ENCODE peak calls at places on chromosome 2, in ten cellular contexts. One of them, this sample, is unnamed.

GRCh38 chr2:195498176-195498575 is 158.8 kb upstream of the SLC39A10 start:
- DNase-seq in tibial artery: no peak
- DNase-seq in H7: peak; percentile 12
- DNase-seq in bronchial epithelial cell: peak; percentile 53
- DNase-seq in sigmoid colon: no peak
- DNase-seq in neuronal stem cell: peak; percentile 9
- DNase-seq in retinal pigment epithelial cell: no peak
- DNase-seq in IMR-90: peak; percentile 30
- DNase-seq in cardiac fibroblast: peak; percentile 54
- DNase-seq in PC-3: peak; percentile 59
- DNase-seq in this sample: peak; percentile 23

GRCh38 chr2:66960161-66960560 is 437.0 kb upstream of the ETAA1 start:
- DNase-seq in bronchial epithelial cell: no peak
- DNase-seq in retinal pigment epithelial cell: no peak
- DNase-seq in neuronal stem cell: no peak
- DNase-seq in H7: no peak
- DNase-seq in sigmoid colon: no peak
- DNase-seq in cardiac fibroblast: no peak
- DNase-seq in IMR-90: no peak
- DNase-seq in tibial artery: no peak
- DNase-seq in PC-3: peak; percentile 36
- DNase-seq in this sample: no peak

GRCh38 chr2:61726456-61727209 is 127.2 kb downstream of the FAM161A start:
- DNase-seq in IMR-90: peak; percentile 4
- DNase-seq in sigmoid colon: no peak
- DNase-seq in PC-3: no peak
- DNase-seq in neuronal stem cell: no peak
- DNase-seq in H7: no peak
- DNase-seq in tibial artery: no peak
- DNase-seq in cardiac fibroblast: no peak
- DNase-seq in retinal pigment epithelial cell: no peak
- DNase-seq in bronchial epithelial cell: no peak
- DNase-seq in this sample: no peak

GRCh38 chr2:132478669-132479068 is 62.1 kb downstream of the GPR39 start:
- DNase-seq in neuronal stem cell: no peak
- DNase-seq in PC-3: no peak
- DNase-seq in sigmoid colon: no peak
- DNase-seq in bronchial epithelial cell: no peak
- DNase-seq in tibial artery: no peak
- DNase-seq in IMR-90: no peak
- DNase-seq in retinal pigment epithelial cell: no peak
- DNase-seq in cardiac fibroblast: no peak
- DNase-seq in H7: no peak
- DNase-seq in this sample: no peak

GRCh38 chr2:204321910-204322765 is 223.1 kb upstream of the PARD3B start:
- DNase-seq in bronchial epithelial cell: peak; percentile 86
- DNase-seq in IMR-90: peak; percentile 62
- DNase-seq in PC-3: peak; percentile 85
- DNase-seq in tibial artery: no peak
- DNase-seq in sigmoid colon: no peak
- DNase-seq in retinal pigment epithelial cell: no peak
- DNase-seq in cardiac fibroblast: peak; percentile 64
- DNase-seq in H7: no peak
- DNase-seq in neuronal stem cell: no peak
- DNase-seq in this sample: no peak

GRCh38 chr2:79860233-79861058 is 347.6 kb downstream of the CTNNA2 start:
- DNase-seq in sigmoid colon: no peak
- DNase-seq in neuronal stem cell: peak; percentile 33
- DNase-seq in cardiac fibroblast: no peak
- DNase-seq in bronchial epithelial cell: peak; percentile 8
- DNase-seq in retinal pigment epithelial cell: peak; percentile 1
- DNase-seq in IMR-90: peak; percentile 21
- DNase-seq in tibial artery: no peak
- DNase-seq in PC-3: peak; percentile 17
- DNase-seq in H7: peak; percentile 51
- DNase-seq in this sample: peak; percentile 22

GRCh38 chr2:216283038-216283900 is 89.0 kb downstream of the MARCHF4 start:
- DNase-seq in PC-3: peak; percentile 17
- DNase-seq in retinal pigment epithelial cell: no peak
- DNase-seq in bronchial epithelial cell: peak; percentile 7
- DNase-seq in H7: peak; percentile 87
- DNase-seq in neuronal stem cell: no peak
- DNase-seq in sigmoid colon: no peak
- DNase-seq in tibial artery: no peak
- DNase-seq in cardiac fibroblast: no peak
- DNase-seq in IMR-90: no peak
- DNase-seq in this sample: peak; percentile 76

GRCh38 chr2:239055756-239056493 is 208.0 kb downstream of the TWIST2 start:
- DNase-seq in tibial artery: no peak
- DNase-seq in retinal pigment epithelial cell: no peak
- DNase-seq in bronchial epithelial cell: no peak
- DNase-seq in sigmoid colon: peak; percentile 39
- DNase-seq in H7: no peak
- DNase-seq in neuronal stem cell: no peak
- DNase-seq in IMR-90: no peak
- DNase-seq in cardiac fibroblast: no peak
- DNase-seq in PC-3: peak; percentile 38
- DNase-seq in this sample: no peak

GRCh38 chr2:108616731-108617161 is 82.5 kb downstream of the LIMS1 start:
- DNase-seq in IMR-90: peak; percentile 55
- DNase-seq in cardiac fibroblast: no peak
- DNase-seq in sigmoid colon: no peak
- DNase-seq in neuronal stem cell: no peak
- DNase-seq in PC-3: peak; percentile 91
- DNase-seq in bronchial epithelial cell: peak; percentile 60
- DNase-seq in retinal pigment epithelial cell: no peak
- DNase-seq in H7: no peak
- DNase-seq in tibial artery: no peak
- DNase-seq in this sample: no peak

GRCh38 chr2:178553047-178553446 is 72.8 kb downstream of the PLEKHA3 start:
- DNase-seq in neuronal stem cell: no peak
- DNase-seq in sigmoid colon: no peak
- DNase-seq in bronchial epithelial cell: peak; percentile 94
- DNase-seq in tibial artery: no peak
- DNase-seq in PC-3: peak; percentile 86
- DNase-seq in H7: no peak
- DNase-seq in IMR-90: peak; percentile 89
- DNase-seq in retinal pigment epithelial cell: no peak
- DNase-seq in cardiac fibroblast: peak; percentile 41
- DNase-seq in this sample: no peak

GRCh38 chr2:23926289-23926749 is 604 bp downstream of the ATAD2B start:
- DNase-seq in sigmoid colon: peak; percentile 70
- DNase-seq in PC-3: no peak
- DNase-seq in cardiac fibroblast: peak; percentile 28
- DNase-seq in tibial artery: no peak
- DNase-seq in bronchial epithelial cell: no peak
- DNase-seq in IMR-90: no peak
- DNase-seq in neuronal stem cell: peak; percentile 47
- DNase-seq in retinal pigment epithelial cell: no peak
- DNase-seq in H7: peak; percentile 77
- DNase-seq in this sample: peak; percentile 50

GRCh38 chr2:216350214-216350789 is 22.0 kb downstream of the MARCHF4 start:
- DNase-seq in H7: no peak
- DNase-seq in sigmoid colon: no peak
- DNase-seq in PC-3: peak; percentile 66
- DNase-seq in tibial artery: no peak
- DNase-seq in retinal pigment epithelial cell: no peak
- DNase-seq in cardiac fibroblast: peak; percentile 19
- DNase-seq in neuronal stem cell: no peak
- DNase-seq in bronchial epithelial cell: peak; percentile 76
- DNase-seq in IMR-90: peak; percentile 81
- DNase-seq in this sample: no peak

GRCh38 chr2:97716695-97717617 is 3.6 kb downstream of the ZAP70 start:
- DNase-seq in H7: peak; percentile 46
- DNase-seq in tibial artery: peak; percentile 57
- DNase-seq in PC-3: no peak
- DNase-seq in neuronal stem cell: no peak
- DNase-seq in cardiac fibroblast: no peak
- DNase-seq in sigmoid colon: peak; percentile 54
- DNase-seq in IMR-90: no peak
- DNase-seq in retinal pigment epithelial cell: no peak
- DNase-seq in bronchial epithelial cell: no peak
- DNase-seq in this sample: no peak

GRCh38 chr2:135052997-135053474 is 944 bp downstream of the RAB3GAP1 start:
- DNase-seq in retinal pigment epithelial cell: no peak
- DNase-seq in sigmoid colon: no peak
- DNase-seq in tibial artery: no peak
- DNase-seq in PC-3: no peak
- DNase-seq in IMR-90: no peak
- DNase-seq in cardiac fibroblast: no peak
- DNase-seq in H7: no peak
- DNase-seq in neuronal stem cell: no peak
- DNase-seq in bronchial epithelial cell: peak; percentile 17
- DNase-seq in this sample: no peak

GRCh38 chr2:120305296-120305695 is 40.6 kb upstream of the INHBB start:
- DNase-seq in sigmoid colon: no peak
- DNase-seq in neuronal stem cell: no peak
- DNase-seq in cardiac fibroblast: peak; percentile 35
- DNase-seq in bronchial epithelial cell: no peak
- DNase-seq in tibial artery: no peak
- DNase-seq in PC-3: peak; percentile 28
- DNase-seq in retinal pigment epithelial cell: no peak
- DNase-seq in IMR-90: no peak
- DNase-seq in H7: peak; percentile 70
- DNase-seq in this sample: peak; percentile 78

GRCh38 chr2:31805688-31806087 is 205.1 kb downstream of the MEMO1 start:
- DNase-seq in tibial artery: no peak
- DNase-seq in sigmoid colon: no peak
- DNase-seq in IMR-90: no peak
- DNase-seq in retinal pigment epithelial cell: no peak
- DNase-seq in cardiac fibroblast: no peak
- DNase-seq in PC-3: no peak
- DNase-seq in bronchial epithelial cell: no peak
- DNase-seq in H7: no peak
- DNase-seq in neuronal stem cell: peak; percentile 0
- DNase-seq in this sample: no peak
- H3K4me3 ChIP-seq in tibial artery: no peak overlapping the region
- H3K4me3 ChIP-seq in sigmoid colon: no peak overlapping the region
- H3K4me3 ChIP-seq in IMR-90: no peak overlapping the region
- H3K4me3 ChIP-seq in retinal pigment epithelial cell: no peak overlapping the region
- H3K4me3 ChIP-seq in cardiac fibroblast: no peak overlapping the region
- H3K4me3 ChIP-seq in PC-3: no peak overlapping the region
- H3K4me3 ChIP-seq in bronchial epithelial cell: no peak overlapping the region
- H3K4me3 ChIP-seq in H7: no peak overlapping the region
- H3K4me3 ChIP-seq in neuronal stem cell: no peak overlapping the region
- H3K4me3 ChIP-seq in this sample: no peak overlapping the region

GRCh38 chr2:64330691-64331429 is 123.1 kb upstream of the LGALSL start:
- DNase-seq in tibial artery: peak; percentile 87
- DNase-seq in H7: peak; percentile 55
- DNase-seq in neuronal stem cell: peak; percentile 90
- DNase-seq in bronchial epithelial cell: peak; percentile 73
- DNase-seq in IMR-90: peak; percentile 88
- DNase-seq in PC-3: peak; percentile 87
- DNase-seq in cardiac fibroblast: peak; percentile 94
- DNase-seq in retinal pigment epithelial cell: no peak
- DNase-seq in sigmoid colon: peak; percentile 91
- DNase-seq in this sample: peak; percentile 86
- H3K4me3 ChIP-seq in tibial artery: peak overlapping the region; percentile 47
- H3K4me3 ChIP-seq in H7: no peak overlapping the region
- H3K4me3 ChIP-seq in neuronal stem cell: peak overlapping the region; percentile 19
- H3K4me3 ChIP-seq in bronchial epithelial cell: no peak overlapping the region
- H3K4me3 ChIP-seq in IMR-90: peak overlapping the region; percentile 43
- H3K4me3 ChIP-seq in PC-3: peak overlapping the region; percentile 61
- H3K4me3 ChIP-seq in cardiac fibroblast: peak overlapping the region; percentile 27
- H3K4me3 ChIP-seq in retinal pigment epithelial cell: peak overlapping the region; percentile 38
- H3K4me3 ChIP-seq in sigmoid colon: peak overlapping the region; percentile 29
- H3K4me3 ChIP-seq in this sample: peak overlapping the region; percentile 5

GRCh38 chr2:172228177-172228785 is 125.6 kb upstream of the DLX2 start:
- DNase-seq in retinal pigment epithelial cell: no peak
- DNase-seq in IMR-90: no peak
- DNase-seq in H7: no peak
- DNase-seq in cardiac fibroblast: no peak
- DNase-seq in bronchial epithelial cell: peak; percentile 95
- DNase-seq in PC-3: no peak
- DNase-seq in sigmoid colon: no peak
- DNase-seq in tibial artery: no peak
- DNase-seq in neuronal stem cell: no peak
- DNase-seq in this sample: no peak

GRCh38 chr2:172230783-172231446 is 128.2 kb upstream of the DLX2 start:
- DNase-seq in retinal pigment epithelial cell: no peak
- DNase-seq in PC-3: no peak
- DNase-seq in cardiac fibroblast: no peak
- DNase-seq in H7: no peak
- DNase-seq in IMR-90: no peak
- DNase-seq in sigmoid colon: no peak
- DNase-seq in bronchial epithelial cell: peak; percentile 54
- DNase-seq in tibial artery: no peak
- DNase-seq in neuronal stem cell: no peak
- DNase-seq in this sample: no peak

GRCh38 chr2:172230301-172230700 is 127.6 kb upstream of the DLX2 start:
- DNase-seq in sigmoid colon: no peak
- DNase-seq in PC-3: no peak
- DNase-seq in tibial artery: no peak
- DNase-seq in IMR-90: no peak
- DNase-seq in H7: no peak
- DNase-seq in neuronal stem cell: no peak
- DNase-seq in cardiac fibroblast: no peak
- DNase-seq in bronchial epithelial cell: no peak
- DNase-seq in retinal pigment epithelial cell: no peak
- DNase-seq in this sample: no peak

GRCh38 chr2:172227719-172228118 is 125.0 kb upstream of the DLX2 start:
- DNase-seq in tibial artery: no peak
- DNase-seq in retinal pigment epithelial cell: no peak
- DNase-seq in cardiac fibroblast: no peak
- DNase-seq in H7: no peak
- DNase-seq in bronchial epithelial cell: no peak
- DNase-seq in sigmoid colon: no peak
- DNase-seq in IMR-90: no peak
- DNase-seq in neuronal stem cell: no peak
- DNase-seq in PC-3: no peak
- DNase-seq in this sample: no peak

DNA sequence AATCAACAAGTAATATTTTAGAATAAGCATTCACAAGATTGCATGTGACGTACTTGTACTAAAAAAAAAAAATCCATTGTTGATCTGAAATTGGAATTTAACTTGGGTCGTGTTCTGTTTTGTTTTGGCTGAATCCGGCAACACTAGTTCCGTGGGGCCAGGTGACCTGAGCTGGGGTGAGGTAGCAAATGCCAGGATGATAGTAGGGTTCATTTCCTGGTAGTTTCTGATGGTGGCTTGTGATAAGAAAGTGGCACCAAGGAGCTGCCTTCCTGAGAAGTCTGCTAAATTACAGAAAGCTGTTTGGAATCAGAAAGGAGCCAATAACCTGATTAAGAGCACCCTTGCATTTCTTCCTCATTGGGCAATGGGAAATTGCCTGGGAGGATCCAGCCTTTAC is 126.4 kb upstream of the DLX2 start:
- DNase-seq in neuronal stem cell: no peak
- DNase-seq in tibial artery: no peak
- DNase-seq in IMR-90: no peak
- DNase-seq in retinal pigment epithelial cell: no peak
- DNase-seq in PC-3: no peak
- DNase-seq in sigmoid colon: no peak
- DNase-seq in H7: no peak
- DNase-seq in bronchial epithelial cell: no peak
- DNase-seq in cardiac fibroblast: no peak
- DNase-seq in this sample: no peak
- H3K4me3 ChIP-seq in neuronal stem cell: no peak overlapping the region
- H3K4me3 ChIP-seq in tibial artery: no peak overlapping the region
- H3K4me3 ChIP-seq in IMR-90: no peak overlapping the region
- H3K4me3 ChIP-seq in retinal pigment epithelial cell: no peak overlapping the region
- H3K4me3 ChIP-seq in PC-3: no peak overlapping the region
- H3K4me3 ChIP-seq in sigmoid colon: no peak overlapping the region
- H3K4me3 ChIP-seq in H7: no peak overlapping the region
- H3K4me3 ChIP-seq in bronchial epithelial cell: no peak overlapping the region
- H3K4me3 ChIP-seq in cardiac fibroblast: no peak overlapping the region
- H3K4me3 ChIP-seq in this sample: no peak overlapping the region

GRCh38 chr2:176830362-176830761 is 382.2 kb upstream of the HNRNPA3 start:
- DNase-seq in bronchial epithelial cell: no peak
- DNase-seq in neuronal stem cell: peak; percentile 76
- DNase-seq in PC-3: peak; percentile 35
- DNase-seq in tibial artery: no peak
- DNase-seq in cardiac fibroblast: no peak
- DNase-seq in retinal pigment epithelial cell: no peak
- DNase-seq in sigmoid colon: no peak
- DNase-seq in IMR-90: no peak
- DNase-seq in H7: no peak
- DNase-seq in this sample: peak; percentile 17
- H3K4me3 ChIP-seq in bronchial epithelial cell: no peak overlapping the region
- H3K4me3 ChIP-seq in neuronal stem cell: no peak overlapping the region
- H3K4me3 ChIP-seq in PC-3: no peak overlapping the region
- H3K4me3 ChIP-seq in tibial artery: no peak overlapping the region
- H3K4me3 ChIP-seq in cardiac fibroblast: no peak overlapping the region
- H3K4me3 ChIP-seq in retinal pigment epithelial cell: no peak overlapping the region
- H3K4me3 ChIP-seq in sigmoid colon: no peak overlapping the region
- H3K4me3 ChIP-seq in IMR-90: no peak overlapping the region
- H3K4me3 ChIP-seq in H7: no peak overlapping the region
- H3K4me3 ChIP-seq in this sample: no peak overlapping the region

This sample was measured in WERI-Rb-1.